ENCODE peak calls at places on chromosomes 11 and 22, in five cellular contexts. I is A549, Z is HCT116, Y is NB4, M is brain microvascular endothelial cell. J is an unnamed sample.

GRCh38 chr11:87239531-87239930 is 201.8 kb downstream of the TMEM135 start:
- DNase-seq in Y (no peak), M (no peak), I (no peak), Z (no peak), J (no peak)

GRCh38 chr11:122656631-122657101 is 1.1 kb downstream of the UBASH3B start:
- DNase-seq in Z (no peak), Y (peak; percentile 41), I (peak; percentile 43), M (no peak), J (peak; percentile 51)

GRCh38 chr11:17807034-17807433 is 72.5 kb downstream of the KCNC1 start:
- DNase-seq in I (no peak), Y (no peak), Z (no peak), M (no peak), J (no peak)

GRCh38 chr22:19178065-19178658 is 374 bp downstream of the SLC25A1 start:
- DNase-seq in Y (peak; percentile 66), M (no peak), Z (no peak), I (no peak), J (peak; percentile 30)

GRCh38 chr11:75574698-75575265 is 12.7 kb downstream of the SERPINH1 start:
- DNase-seq in Z (no peak), M (no peak), Y (no peak), I (no peak), J (no peak)

GRCh38 chr11:66745356-66746235 is 16.6 kb upstream of the SPTBN2 start:
- DNase-seq in I (peak; percentile 51), Y (no peak), Z (no peak), M (no peak), J (no peak)

GRCh38 chr11:112368402-112368801 is 107.7 kb upstream of the PLET1 start:
- DNase-seq in M (no peak), Y (no peak), I (no peak), Z (no peak), J (no peak)

GRCh38 chr22:43843783-43844530 is 18.4 kb downstream of the SULT4A1 start:
- DNase-seq in Z (no peak), M (no peak), I (no peak), Y (no peak), J (no peak)

GRCh38 chr22:20464096-20464614 is 26.5 kb upstream of the SCARF2 start:
- DNase-seq in Z (no peak), I (no peak), M (no peak), Y (no peak), J (no peak)

GRCh38 chr11:10934293-10934850 is 76.5 kb upstream of the ZBED5 start:
- DNase-seq in Y (no peak), M (no peak), Z (peak; percentile 35), I (no peak), J (no peak)

GRCh38 chr11:70353329-70353728 is 45.0 kb upstream of the CTTN start:
- DNase-seq in I (no peak), Y (no peak), Z (no peak), M (no peak), J (no peak)

GRCh38 chr22:17103351-17103750 is 17.8 kb downstream of the TMEM121B start:
- DNase-seq in Y (peak; percentile 6), M (no peak), I (no peak), Z (no peak), J (no peak)

GRCh38 chr11:1829039-1829820 is 5.6 kb upstream of the SYT8 start:
- DNase-seq in M (peak; percentile 25), I (no peak), Y (no peak), Z (no peak), J (peak; percentile 69)

GRCh38 chr11:130476200-130476921 is 27.9 kb downstream of the ADAMTS15 start:
- DNase-seq in Z (no peak), I (no peak), M (no peak), Y (no peak), J (no peak)

GRCh38 chr11:70537576-70538571 is 139.5 kb downstream of the CTTN start:
- DNase-seq in I (no peak), Y (no peak), M (no peak), Z (no peak), J (no peak)

GRCh38 chr22:45757068-45757467 is 85.4 kb downstream of the ATXN10 start:
- DNase-seq in I (no peak), Z (no peak), M (no peak), Y (no peak), J (no peak)

GRCh38 chr11:84800755-84801346 is 826.3 kb downstream of the DLG2 start:
- DNase-seq in Y (no peak), Z (peak; percentile 12), M (peak; percentile 56), I (peak; percentile 41), J (peak; percentile 51)

GRCh38 chr11:116893906-116894305 is 56.5 kb upstream of the APOA1 start:
- DNase-seq in M (no peak), Y (no peak), I (no peak), Z (no peak), J (no peak)

GRCh38 chr11:9604134-9604533 is 30.7 kb downstream of the WEE1 start:
- DNase-seq in Y (no peak), Z (no peak), I (no peak), M (no peak), J (no peak)

GRCh38 chr11:17508306-17508705 is 31.7 kb upstream of the ABCC8 start:
- DNase-seq in M (no peak), Y (no peak), Z (no peak), I (no peak), J (no peak)

GRCh38 chr22:28027453-28028448 is 108.7 kb upstream of the PITPNB start:
- DNase-seq in Z (no peak), I (no peak), M (no peak), Y (no peak), J (peak; percentile 40)

GRCh38 chr22:42692239-42693054 is 28.2 kb downstream of the A4GALT start:
- DNase-seq in I (peak; percentile 38), Y (peak; percentile 21), Z (no peak), M (no peak), J (no peak)
- TF ChIP-seq CTCF in I (no peak), Y (peak; percentile 21), Z (peak; percentile 21), M (no peak), J (no peak)

DNA sequence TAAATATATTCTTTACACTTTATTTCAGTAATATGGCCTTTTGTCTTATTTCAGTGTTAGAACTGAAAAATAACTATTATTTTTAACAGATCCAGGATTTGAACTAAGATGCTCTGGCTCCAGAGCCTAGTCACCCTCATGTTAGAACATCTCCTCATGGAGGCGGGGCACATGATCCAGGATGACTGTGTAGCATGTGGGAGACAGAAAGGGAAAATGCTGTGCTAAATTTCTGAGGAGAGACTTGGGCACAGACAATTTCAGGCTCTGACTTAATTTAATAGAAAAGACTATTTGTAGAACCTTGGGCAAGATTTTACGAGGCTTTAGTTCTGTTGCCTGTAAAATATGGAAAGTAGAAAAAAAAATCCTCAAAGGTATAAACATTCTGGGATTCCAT is 24.1 kb downstream of the CTSC start:
- DNase-seq in Z (no peak), I (no peak), M (no peak), Y (no peak), J (no peak)
- H3K4me3 ChIP-seq in Z (no peak overlapping the region), I (no peak overlapping the region), M (no peak overlapping the region), Y (no peak overlapping the region), J (no peak overlapping the region)

DNA sequence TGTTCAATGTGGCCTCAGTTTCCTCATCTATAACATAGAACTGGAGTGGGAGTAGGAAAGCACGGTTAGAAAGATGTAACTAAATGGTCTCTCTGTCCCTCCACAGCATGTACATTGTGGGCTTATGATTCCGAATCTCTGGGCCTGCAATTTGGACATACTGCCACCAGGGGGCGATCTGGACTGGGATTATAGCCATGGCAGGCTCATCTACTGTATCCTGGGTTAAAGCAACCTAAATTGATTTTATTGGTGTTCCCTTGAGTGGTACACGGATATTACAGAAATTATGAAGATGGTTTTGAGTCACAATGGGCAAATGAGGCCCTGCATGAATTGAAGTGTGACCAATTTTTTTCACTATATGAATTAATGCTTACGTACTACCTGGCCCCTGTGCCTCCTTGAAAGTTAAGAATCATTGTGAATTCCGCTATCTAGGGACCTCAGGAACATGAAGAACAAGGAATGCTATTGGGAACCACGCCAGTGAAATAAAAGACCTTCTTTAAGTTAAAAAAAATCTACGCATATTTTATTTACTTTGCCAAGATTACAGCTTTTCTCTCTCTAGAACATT is 32.9 kb downstream of the TST start:
- DNase-seq in M (no peak), I (peak; percentile 45), Z (no peak), Y (peak; percentile 67), J (no peak)
- TF ChIP-seq CTCF in M (peak; percentile 76), I (peak; percentile 44), Z (peak; percentile 99), Y (peak; percentile 85), J (peak; percentile 54)

GRCh38 chr11:118314985-118315384 is 10.5 kb downstream of the CD3E start:
- DNase-seq in M (no peak), Y (no peak), Z (no peak), I (no peak), J (no peak)
- H3K4me3 ChIP-seq in M (no peak overlapping the region), Y (no peak overlapping the region), Z (no peak overlapping the region), I (no peak overlapping the region), J (no peak overlapping the region)